ENCODE peak calls at places on chromosomes 7 and 10, in seven cellular contexts. P, J, X, K, M, S and E are unnamed samples.

GRCh38 chr10:99612167-99612831 is 7.9 kb downstream of the SLC25A28 start:
- DNase-seq in J (no peak), K (peak; percentile 68), S (no peak), M (peak; percentile 18), X (peak; percentile 1), P (peak; percentile 71), E (peak; percentile 46)

GRCh38 chr10:43126759-43127424 is 11.4 kb upstream of the CSGALNACT2 start:
- DNase-seq in S (peak; percentile 17), X (no peak), P (no peak), M (no peak), K (no peak), J (no peak), E (no peak)

GRCh38 chr10:113992601-113993011 is 51.1 kb upstream of the ADRB1 start:
- DNase-seq in X (no peak), P (no peak), K (no peak), J (no peak), S (no peak), M (no peak), E (no peak)

GRCh38 chr7:34839645-34840044 is 181.6 kb downstream of the NPSR1 start:
- DNase-seq in M (no peak), K (no peak), S (no peak), P (no peak), J (no peak), X (no peak), E (no peak)

GRCh38 chr10:114349505-114350211 is 54.6 kb downstream of the AFAP1L2 start:
- DNase-seq in S (no peak), K (no peak), J (no peak), P (no peak), M (no peak), X (no peak), E (no peak)

GRCh38 chr7:56019501-56019900 is 31.7 kb downstream of the PSPH start:
- DNase-seq in X (no peak), P (no peak), M (no peak), S (no peak), K (no peak), J (no peak), E (no peak)

GRCh38 chr10:24556746-24557742 is 166.6 kb downstream of the ARHGAP21 start:
- DNase-seq in J (no peak), S (no peak), M (no peak), P (peak; percentile 68), X (no peak), K (peak; percentile 65), E (peak; percentile 59)

GRCh38 chr10:97280783-97281182 is 11.7 kb downstream of the ARHGAP19 start:
- DNase-seq in J (no peak), P (no peak), X (no peak), S (no peak), M (no peak), K (no peak), E (no peak)

GRCh38 chr7:27182861-27183681 is 2.0 kb downstream of the HOXA11 start:
- DNase-seq in P (peak; percentile 61), K (no peak), J (no peak), S (peak; percentile 16), M (no peak), X (peak; percentile 57), E (no peak)

GRCh38 chr10:123331438-123331837 is 177.2 kb downstream of the BUB3 start:
- DNase-seq in S (no peak), X (no peak), M (no peak), J (no peak), K (no peak), P (no peak), E (no peak)

GRCh38 chr7:101502466-101503098 is 126.5 kb downstream of the MYL10 start:
- DNase-seq in X (no peak), J (no peak), P (no peak), M (no peak), K (no peak), S (no peak), E (no peak)

GRCh38 chr10:59885430-59886134 is 20.8 kb downstream of the CCDC6 start:
- DNase-seq in X (no peak), M (no peak), P (peak; percentile 89), S (no peak), K (no peak), J (no peak), E (no peak)

GRCh38 chr7:3000566-3000965 is 43.1 kb downstream of the CARD11 start:
- DNase-seq in X (no peak), J (no peak), P (no peak), K (no peak), S (no peak), M (no peak), E (no peak)

GRCh38 chr7:1325246-1325645 is 92.6 kb downstream of the UNCX start:
- DNase-seq in X (no peak), P (no peak), M (no peak), S (no peak), J (no peak), K (no peak), E (no peak)

GRCh38 chr7:94698275-94698674 is 42.3 kb upstream of the SGCE start:
- DNase-seq in J (no peak), K (peak; percentile 96), P (no peak), X (no peak), S (no peak), M (no peak), E (no peak)

GRCh38 chr10:63120554-63120953 is 12.6 kb upstream of the NRBF2 start:
- DNase-seq in M (no peak), S (no peak), J (no peak), K (peak; percentile 95), X (no peak), P (peak; percentile 43), E (no peak)

GRCh38 chr10:88347597-88348304 is 235.4 kb downstream of the RNLS start:
- DNase-seq in S (no peak), J (no peak), P (no peak), M (no peak), X (no peak), K (no peak), E (no peak)

GRCh38 chr10:133124357-133125211 is 35.4 kb upstream of the KNDC1 start:
- DNase-seq in J (no peak), K (no peak), X (no peak), S (peak; percentile 53), M (no peak), P (no peak), E (no peak)

GRCh38 chr7:77982926-77983550 is 184.5 kb downstream of the PHTF2 start:
- DNase-seq in J (no peak), K (no peak), M (no peak), X (no peak), P (peak; percentile 33), S (no peak), E (no peak)

GRCh38 chr7:7176421-7177043 is 5.8 kb upstream of the C1GALT1 start:
- DNase-seq in M (peak; percentile 63), S (no peak), K (peak; percentile 99), X (no peak), J (no peak), P (peak; percentile 70), E (no peak)

GRCh38 chr10:113856563-113856962 is 2.1 kb downstream of the NHLRC2 start:
- DNase-seq in K (peak; percentile 31), J (no peak), P (peak; percentile 27), S (no peak), X (no peak), M (no peak), E (no peak)

GRCh38 chr7:108146070-108146842 is 16.1 kb upstream of the LAMB4 start:
- DNase-seq in M (peak; percentile 21), X (peak; percentile 70), J (peak; percentile 43), P (peak; percentile 83), S (peak; percentile 59), K (peak; percentile 84), E (peak; percentile 46)

GRCh38 chr7:132061931-132062330 is 505.5 kb upstream of the PODXL start:
- DNase-seq in J (no peak), S (no peak), P (no peak), M (no peak), K (peak; percentile 12), X (no peak), E (no peak)

GRCh38 chr10:11631890-11632587 is 20.6 kb upstream of the USP6NL start:
- DNase-seq in X (no peak), K (no peak), J (no peak), M (no peak), P (no peak), S (no peak), E (no peak)

GRCh38 chr7:76260171-76260703 is 42.2 kb upstream of the HSPB1 start:
- DNase-seq in S (no peak), M (peak; percentile 44), X (no peak), K (peak; percentile 26), P (peak; percentile 56), J (no peak), E (peak; percentile 36)

GRCh38 chr10:113357688-113358306 is 195.1 kb upstream of the HABP2 start:
- DNase-seq in K (no peak), X (no peak), J (no peak), M (no peak), P (no peak), S (no peak), E (no peak)

GRCh38 chr10:32411797-32412498 is 34.0 kb upstream of the CCDC7 start:
- DNase-seq in K (no peak), P (no peak), J (no peak), X (no peak), S (no peak), M (no peak), E (no peak)

GRCh38 chr7:142263598-142264380 is 5.9 kb upstream of the PRSS58 start:
- DNase-seq in X (no peak), J (no peak), K (peak; percentile 46), M (no peak), P (no peak), S (no peak), E (no peak)